ENCODE peak calls at places on chromosomes 2 and 18, in eight cellular contexts. F is K562; T is CD4-positive, alpha-beta T cell; A is WTC11; C is fibroblast of lung; X is endothelial cell; D is GM20000; H is breast epithelium. B is an unnamed sample.
A peak's percentile ranks its signal among the peaks of the same experiment; 100 is the strongest.

GRCh38 chr2:169363570-169364150 is 1.3 kb upstream of the LRP2 start:
- DNase-seq in X (peak; percentile 10), D (peak; percentile 75), T (no peak), C (peak; percentile 8), A (peak; percentile 47), H (peak; percentile 24), F (peak; percentile 27), B (peak; percentile 32)

GRCh38 chr2:109435066-109435690 is 178.6 kb downstream of the SEPTIN10 start:
- DNase-seq in X (no peak), D (no peak), T (no peak), C (no peak), F (no peak), H (no peak), A (no peak), B (no peak)

GRCh38 chr18:58476521-58477210 is 152.2 kb downstream of the ALPK2 start:
- DNase-seq in A (no peak), C (no peak), X (no peak), D (no peak), F (no peak), T (no peak), H (peak; percentile 33), B (no peak)

GRCh38 chr2:529425-529824 is 147.8 kb downstream of the TMEM18 start:
- DNase-seq in T (no peak), D (no peak), F (no peak), H (no peak), C (peak; percentile 36), X (no peak), A (no peak), B (no peak)

GRCh38 chr2:51290725-51291124 is 258.8 kb upstream of the NRXN1 start:
- DNase-seq in F (no peak), T (no peak), D (no peak), A (no peak), X (no peak), C (peak; percentile 1), H (no peak), B (no peak)

GRCh38 chr2:53131416-53131815 is 636.2 kb upstream of the CHAC2 start:
- DNase-seq in H (no peak), A (no peak), X (no peak), T (no peak), F (no peak), D (no peak), C (peak; percentile 18), B (no peak)

GRCh38 chr18:54440292-54440691 is 82.6 kb downstream of the C18orf54 start:
- DNase-seq in X (no peak), H (no peak), C (no peak), T (no peak), A (no peak), F (no peak), D (no peak), B (no peak)

GRCh38 chr2:237904806-237905599 is 45.6 kb downstream of the RAMP1 start:
- DNase-seq in D (no peak), X (no peak), T (no peak), F (peak; percentile 13), H (no peak), C (peak; percentile 71), A (no peak), B (no peak)

GRCh38 chr2:20551945-20552328 is 99.0 kb downstream of the HS1BP3 start:
- DNase-seq in F (no peak), X (no peak), H (no peak), T (no peak), A (no peak), C (no peak), D (no peak), B (no peak)

GRCh38 chr2:234313498-234313897 is 183.4 kb downstream of the ARL4C start:
- DNase-seq in X (no peak), H (peak; percentile 2), C (no peak), A (no peak), F (no peak), D (no peak), T (no peak), B (no peak)

GRCh38 chr2:160351978-160352377 is 141.6 kb downstream of the RBMS1 start:
- DNase-seq in X (no peak), H (no peak), T (no peak), D (no peak), C (peak; percentile 69), F (no peak), A (no peak), B (no peak)

GRCh38 chr2:27916293-27917015 is 25.9 kb downstream of the BABAM2 start:
- DNase-seq in C (no peak), X (no peak), A (no peak), D (no peak), F (no peak), H (no peak), T (no peak), B (no peak)

GRCh38 chr2:106159867-106160785 is 34.0 kb downstream of the UXS1 start:
- DNase-seq in H (no peak), C (no peak), A (no peak), T (peak; percentile 54), F (no peak), D (no peak), X (no peak), B (no peak)

GRCh38 chr2:96197541-96198255 is 10.9 kb downstream of the STARD7 start:
- DNase-seq in H (no peak), X (no peak), A (no peak), T (no peak), F (no peak), C (no peak), D (no peak), B (no peak)

DNA sequence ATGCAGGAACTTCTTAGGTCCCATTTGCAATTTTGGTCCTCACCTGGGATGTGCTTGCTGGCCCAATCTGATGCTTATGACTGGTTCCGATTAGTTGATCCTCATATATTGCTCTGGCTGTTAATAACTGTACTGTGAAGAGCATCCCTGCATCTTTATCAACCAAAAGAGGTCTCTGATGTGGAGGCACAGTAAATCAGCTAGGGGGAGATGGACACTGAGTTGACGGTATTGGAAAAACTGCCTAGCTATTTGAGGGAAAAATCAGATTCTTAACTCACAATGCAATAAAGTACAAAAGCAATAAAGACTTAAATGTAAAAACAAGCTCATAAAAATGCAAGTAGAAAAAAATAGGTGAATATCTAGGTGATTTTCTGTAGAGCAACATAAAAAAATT is 188.0 kb upstream of the TCF4 start:
- DNase-seq in H (no peak), C (no peak), X (no peak), F (no peak), D (no peak), A (no peak), T (no peak), B (no peak)
- TF ChIP-seq CTCF in H (no peak), C (peak; percentile 24), X (no peak), F (no peak), D (no peak), A (no peak), T (no peak), B (no peak)

DNA sequence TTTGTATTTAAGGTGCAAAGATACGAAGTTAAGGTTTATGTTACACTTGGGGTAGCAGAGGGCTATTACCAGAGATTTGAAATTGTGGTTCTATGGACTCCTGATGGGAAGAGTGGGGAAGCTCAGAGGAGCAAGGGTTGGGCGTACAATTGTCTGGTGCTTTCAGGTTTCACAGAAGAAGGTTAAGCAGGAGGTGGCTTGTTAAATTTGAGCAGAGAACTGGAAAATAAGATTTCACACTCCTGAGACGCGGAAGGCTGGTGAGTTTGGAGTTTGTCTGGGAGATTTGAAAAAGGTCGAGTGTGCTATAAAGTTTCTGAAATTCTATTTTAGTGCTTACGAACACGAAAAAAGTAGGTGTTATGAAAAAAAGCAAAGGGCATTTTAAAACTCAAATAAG is 170.0 kb downstream of the MEIS1 start:
- DNase-seq in H (no peak), T (no peak), X (no peak), A (no peak), D (no peak), F (no peak), C (no peak), B (no peak)
- TF ChIP-seq CTCF in H (no peak), T (no peak), X (no peak), A (no peak), D (no peak), F (no peak), C (no peak), B (no peak)

GRCh38 chr2:3539836-3540235 is 18.3 kb downstream of the RNASEH1 start:
- DNase-seq in T (no peak), X (no peak), H (no peak), D (no peak), A (peak; percentile 16), C (no peak), F (no peak), B (no peak)

GRCh38 chr2:3534251-3534814 is 15.0 kb upstream of the ADI1 start:
- DNase-seq in D (no peak), A (no peak), F (no peak), C (no peak), T (no peak), X (no peak), H (no peak), B (no peak)

GRCh38 chr2:3535794-3536681 is 16.7 kb upstream of the ADI1 start:
- DNase-seq in C (peak; percentile 94), X (no peak), D (peak; percentile 36), A (no peak), H (peak; percentile 31), F (peak; percentile 47), T (no peak), B (no peak)

GRCh38 chr2:3535467-3535793 is 16.1 kb upstream of the ADI1 start:
- DNase-seq in C (no peak), A (no peak), D (no peak), F (no peak), T (no peak), H (no peak), X (no peak), B (no peak)

GRCh38 chr2:3536682-3537632 is 17.6 kb upstream of the ADI1 start:
- DNase-seq in X (peak; percentile 45), F (peak; percentile 75), H (no peak), A (peak; percentile 68), C (peak; percentile 57), D (peak; percentile 61), T (no peak), B (peak; percentile 51)
- TF ChIP-seq CTCF in X (peak; percentile 33), F (peak; percentile 70), H (no peak), A (peak; percentile 10), C (peak; percentile 65), D (peak; percentile 14), T (no peak), B (no peak)

DNA sequence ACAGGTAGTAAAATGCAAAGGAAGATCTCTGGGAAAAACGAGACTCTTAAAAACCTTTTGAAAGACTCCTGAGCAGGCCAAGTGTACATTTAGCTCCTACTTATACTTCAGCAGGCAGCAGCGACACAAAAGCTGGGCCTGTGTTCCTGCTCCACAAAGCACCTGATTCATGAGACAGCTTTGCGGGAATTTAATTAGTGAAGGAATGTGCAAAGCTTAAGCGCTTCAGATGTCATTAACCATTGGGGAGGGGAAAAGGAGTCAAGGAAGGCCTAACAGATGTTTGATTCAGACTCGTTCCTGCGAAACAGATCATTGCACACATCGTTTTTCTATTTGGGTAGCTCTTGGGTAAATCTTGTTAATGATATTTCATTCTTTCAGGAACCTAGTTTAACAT is 125.8 kb downstream of the MAIP1 start:
- DNase-seq in F (no peak), A (no peak), H (no peak), D (no peak), C (no peak), T (no peak), X (no peak), B (no peak)
- TF ChIP-seq CTCF in F (no peak), A (no peak), H (no peak), D (no peak), C (no peak), T (no peak), X (no peak), B (no peak)

B was measured in glutamatergic neuron.